ENCODE peak calls at places on chromosome 19, in four cellular contexts. L is EL, K is brain pericyte, Y is astrocyte of the spinal cord. Q is an unnamed sample.

GRCh38 chr19:5131866-5132561 is 163.1 kb downstream of the KDM4B start:
- DNase-seq in L (no peak), K (no peak), Y (no peak), Q (no peak)

GRCh38 chr19:18086590-18087138 is at the start of gene IL12RB1:
- DNase-seq in Y (no peak), L (peak), K (no peak), Q (no peak)

GRCh38 chr19:8168537-8168936 is 19.1 kb upstream of the FBN3 start:
- DNase-seq in K (no peak), Y (no peak), L (no peak), Q (no peak)

GRCh38 chr19:5166262-5166661 is 174.3 kb downstream of the PTPRS start:
- DNase-seq in L (peak), Y (peak), K (no peak), Q (peak)

GRCh38 chr19:4350111-4350510 is 6.7 kb downstream of the MPND start:
- DNase-seq in L (no peak), Y (no peak), K (no peak), Q (no peak)

GRCh38 chr19:35533822-35534521 is 716 bp downstream of the GAPDHS start:
- DNase-seq in L (peak), K (no peak), Y (no peak), Q (peak)

GRCh38 chr19:46944918-46945628 is 74.6 kb upstream of the NPAS1 start:
- DNase-seq in K (peak), Y (peak), L (peak), Q (peak)

GRCh38 chr19:5934779-5935472 is 20.9 kb downstream of the CAPS start:
- DNase-seq in Y (peak), K (peak), L (peak), Q (no peak)

GRCh38 chr19:31154021-31154420 is 195.2 kb downstream of the TSHZ3 start:
- DNase-seq in K (no peak), Y (peak), L (peak), Q (peak)

GRCh38 chr19:31308781-31309180 is 40.5 kb downstream of the TSHZ3 start:
- DNase-seq in L (no peak), Y (no peak), K (no peak), Q (no peak)

GRCh38 chr19:7480975-7481265 is 7.9 kb downstream of the PEX11G start:
- DNase-seq in K (no peak), Y (no peak), L (no peak), Q (no peak)

GRCh38 chr19:56125806-56126590 is 4.9 kb upstream of the ZNF787 start:
- DNase-seq in Y (no peak), L (no peak), K (no peak), Q (no peak)

GRCh38 chr19:46979103-46979769 is 40.4 kb upstream of the NPAS1 start:
- DNase-seq in L (no peak), Y (no peak), K (no peak), Q (no peak)

GRCh38 chr19:40625406-40626120 is 24.4 kb downstream of the LTBP4 start:
- DNase-seq in Y (no peak), L (no peak), K (no peak), Q (peak)

GRCh38 chr19:48992571-48993174 is 436 bp downstream of the GYS1 start:
- DNase-seq in Y (no peak), K (no peak), L (no peak), Q (no peak)

GRCh38 chr19:51784922-51785690 is 9.9 kb upstream of the FPR3 start:
- DNase-seq in Y (no peak), L (peak), K (no peak), Q (peak)

GRCh38 chr19:18159810-18160209 is 6.8 kb downstream of the PIK3R2 start:
- DNase-seq in K (no peak), L (no peak), Y (no peak), Q (no peak)

GRCh38 chr19:29260477-29261317 is 47.7 kb upstream of the UQCRFS1 start:
- DNase-seq in K (no peak), L (peak), Y (no peak), Q (peak)

GRCh38 chr19:48826606-48827020 is 9.7 kb downstream of the HSD17B14 start:
- DNase-seq in L (no peak), Y (no peak), K (no peak), Q (no peak)

GRCh38 chr19:11378319-11379189 is 4.1 kb downstream of the SWSAP1 start:
- DNase-seq in K (no peak), L (peak), Y (peak), Q (peak)